ENCODE peak calls at places on chromosome 2, in four cellular contexts. One of them, this sample, is unnamed.

GRCh38 chr2:98634406-98635092 is 26.2 kb downstream of the UNC50 start:
- DNase-seq in HCT116: peak; percentile 7
- DNase-seq in K562: peak; percentile 60
- DNase-seq in HepG2: peak; percentile 14
- DNase-seq in this sample: no peak

GRCh38 chr2:55721601-55722215 is 28.1 kb upstream of the PNPT1 start:
- DNase-seq in HCT116: no peak
- DNase-seq in K562: no peak
- DNase-seq in HepG2: no peak
- DNase-seq in this sample: peak; percentile 25

GRCh38 chr2:39772086-39772811 is 6.8 kb downstream of the THUMPD2 start:
- DNase-seq in HCT116: no peak
- DNase-seq in K562: no peak
- DNase-seq in HepG2: no peak
- DNase-seq in this sample: no peak

GRCh38 chr2:48145845-48146452 is 239.7 kb upstream of the FBXO11 start:
- DNase-seq in HCT116: no peak
- DNase-seq in K562: peak; percentile 81
- DNase-seq in HepG2: peak; percentile 58
- DNase-seq in this sample: no peak

GRCh38 chr2:236334122-236334876 is 70.1 kb upstream of the ASB18 start:
- DNase-seq in HCT116: no peak
- DNase-seq in K562: no peak
- DNase-seq in HepG2: no peak
- DNase-seq in this sample: no peak

GRCh38 chr2:146523218-146523617 is 1321.6 kb upstream of the ACVR2A start:
- DNase-seq in HCT116: no peak
- DNase-seq in K562: no peak
- DNase-seq in HepG2: no peak
- DNase-seq in this sample: peak; percentile 7

GRCh38 chr2:224181534-224182155 is 142.6 kb upstream of the SERPINE2 start:
- DNase-seq in HCT116: no peak
- DNase-seq in K562: no peak
- DNase-seq in HepG2: no peak
- DNase-seq in this sample: no peak

GRCh38 chr2:9547272-9547991 is 8.2 kb downstream of the ADAM17 start:
- DNase-seq in HCT116: no peak
- DNase-seq in K562: no peak
- DNase-seq in HepG2: no peak
- DNase-seq in this sample: no peak

GRCh38 chr2:217477583-217477982 is 525.2 kb downstream of the TNS1 start:
- DNase-seq in HCT116: no peak
- DNase-seq in K562: no peak
- DNase-seq in HepG2: no peak
- DNase-seq in this sample: no peak

GRCh38 chr2:43348904-43349725 is 122.7 kb upstream of the ZFP36L2 start:
- DNase-seq in HCT116: no peak
- DNase-seq in K562: no peak
- DNase-seq in HepG2: no peak
- DNase-seq in this sample: no peak

GRCh38 chr2:134838143-134838620 is at the start of gene ACMSD:
- DNase-seq in HCT116: no peak
- DNase-seq in K562: no peak
- DNase-seq in HepG2: no peak
- DNase-seq in this sample: no peak

GRCh38 chr2:171523969-171524401 is 1.7 kb downstream of the CYBRD1 start:
- DNase-seq in HCT116: no peak
- DNase-seq in K562: peak; percentile 16
- DNase-seq in HepG2: no peak
- DNase-seq in this sample: peak; percentile 13

GRCh38 chr2:30306522-30306921 is 75.2 kb downstream of the LBH start:
- DNase-seq in HCT116: no peak
- DNase-seq in K562: no peak
- DNase-seq in HepG2: no peak
- DNase-seq in this sample: no peak

GRCh38 chr2:44602446-44602845 is 240.7 kb downstream of the CAMKMT start:
- DNase-seq in HCT116: no peak
- DNase-seq in K562: no peak
- DNase-seq in HepG2: no peak
- DNase-seq in this sample: no peak

GRCh38 chr2:1856481-1856880 is 112.2 kb upstream of the PXDN start:
- DNase-seq in HCT116: no peak
- DNase-seq in K562: no peak
- DNase-seq in HepG2: no peak
- DNase-seq in this sample: no peak

GRCh38 chr2:221102896-221103688 is 469.0 kb downstream of the EPHA4 start:
- DNase-seq in HCT116: no peak
- DNase-seq in K562: no peak
- DNase-seq in HepG2: no peak
- DNase-seq in this sample: no peak

GRCh38 chr2:71928734-71929481 is 218.8 kb downstream of the CYP26B1 start:
- DNase-seq in HCT116: no peak
- DNase-seq in K562: no peak
- DNase-seq in HepG2: no peak
- DNase-seq in this sample: no peak

GRCh38 chr2:64808092-64808491 is 154.4 kb upstream of the SERTAD2 start:
- DNase-seq in HCT116: no peak
- DNase-seq in K562: peak; percentile 43
- DNase-seq in HepG2: no peak
- DNase-seq in this sample: no peak

GRCh38 chr2:161905389-161906046 is 168.5 kb downstream of the DPP4 start:
- DNase-seq in HCT116: no peak
- DNase-seq in K562: no peak
- DNase-seq in HepG2: peak; percentile 11
- DNase-seq in this sample: peak; percentile 76

GRCh38 chr2:231687133-231687852 is 21.0 kb upstream of the PTMA start:
- DNase-seq in HCT116: no peak
- DNase-seq in K562: peak; percentile 83
- DNase-seq in HepG2: peak; percentile 81
- DNase-seq in this sample: peak; percentile 54

GRCh38 chr2:212294816-212295215 is 243.8 kb downstream of the ERBB4 start:
- DNase-seq in HCT116: no peak
- DNase-seq in K562: no peak
- DNase-seq in HepG2: no peak
- DNase-seq in this sample: no peak

GRCh38 chr2:131674174-131674507 is 146.5 kb downstream of the CCDC74A start:
- DNase-seq in HCT116: no peak
- DNase-seq in K562: no peak
- DNase-seq in HepG2: no peak
- DNase-seq in this sample: no peak

GRCh38 chr2:229344151-229344551 is 73.1 kb upstream of the PID1 start:
- DNase-seq in HCT116: no peak
- DNase-seq in K562: no peak
- DNase-seq in HepG2: no peak
- DNase-seq in this sample: no peak

GRCh38 chr2:9618410-9618809 is 12.4 kb downstream of the YWHAQ start:
- DNase-seq in HCT116: no peak
- DNase-seq in K562: no peak
- DNase-seq in HepG2: no peak
- DNase-seq in this sample: no peak

GRCh38 chr2:220962556-220962955 is 609.5 kb downstream of the EPHA4 start:
- DNase-seq in HCT116: no peak
- DNase-seq in K562: no peak
- DNase-seq in HepG2: no peak
- DNase-seq in this sample: no peak

GRCh38 chr2:37091873-37092272 is 7.6 kb downstream of the GPATCH11 start:
- DNase-seq in HCT116: no peak
- DNase-seq in K562: no peak
- DNase-seq in HepG2: no peak
- DNase-seq in this sample: no peak

GRCh38 chr2:71832844-71833243 is 314.8 kb downstream of the CYP26B1 start:
- DNase-seq in HCT116: no peak
- DNase-seq in K562: no peak
- DNase-seq in HepG2: no peak
- DNase-seq in this sample: no peak

GRCh38 chr2:10447300-10448207 is 573 bp downstream of the ODC1 start:
- DNase-seq in HCT116: no peak
- DNase-seq in K562: peak; percentile 50
- DNase-seq in HepG2: peak; percentile 38
- DNase-seq in this sample: peak; percentile 16

GRCh38 chr2:169928463-169928864 is 101.2 kb downstream of the UBR3 start:
- DNase-seq in HCT116: peak; percentile 28
- DNase-seq in K562: peak; percentile 67
- DNase-seq in HepG2: peak; percentile 48
- DNase-seq in this sample: peak; percentile 49

GRCh38 chr2:207279520-207279919 is 113.8 kb upstream of the KLF7 start:
- DNase-seq in HCT116: no peak
- DNase-seq in K562: no peak
- DNase-seq in HepG2: no peak
- DNase-seq in this sample: no peak

GRCh38 chr2:75199428-75200011 is at the start of gene TACR1:
- DNase-seq in HCT116: no peak
- DNase-seq in K562: peak; percentile 45
- DNase-seq in HepG2: peak; percentile 41
- DNase-seq in this sample: no peak

GRCh38 chr2:195498176-195498575 is 158.8 kb upstream of the SLC39A10 start:
- DNase-seq in HCT116: peak; percentile 33
- DNase-seq in K562: peak; percentile 55
- DNase-seq in HepG2: peak; percentile 50
- DNase-seq in this sample: peak; percentile 48

GRCh38 chr2:188327518-188328205 is 36.0 kb downstream of the GULP1 start:
- DNase-seq in HCT116: no peak
- DNase-seq in K562: no peak
- DNase-seq in HepG2: no peak
- DNase-seq in this sample: no peak

DNA sequence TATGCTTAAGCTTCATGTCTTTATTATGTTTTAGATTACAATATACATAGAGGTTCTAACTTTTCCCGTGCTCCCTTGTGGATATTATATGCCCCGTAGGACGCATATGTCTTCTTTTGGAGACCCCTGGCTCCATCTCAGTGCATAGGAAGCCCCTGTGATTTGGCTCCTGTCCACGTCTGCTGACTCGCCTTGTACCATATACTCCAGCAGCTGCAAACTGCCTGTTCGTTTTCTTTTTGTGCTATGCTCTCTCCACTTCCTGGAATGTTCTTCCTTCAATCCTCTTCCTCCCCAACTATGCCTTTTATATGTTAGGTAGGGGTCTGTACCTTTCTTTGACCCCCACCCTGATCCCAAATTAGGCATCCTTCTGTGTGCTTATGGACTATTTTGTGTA is 110.8 kb downstream of the PTRHD1 start:
- DNase-seq in HCT116: no peak
- DNase-seq in K562: peak; percentile 5
- DNase-seq in HepG2: no peak
- DNase-seq in this sample: no peak
- TF ChIP-seq JUND in HCT116: no peak
- TF ChIP-seq JUND in K562: no peak
- TF ChIP-seq JUND in HepG2: no peak
- TF ChIP-seq JUND in this sample: no peak

GRCh38 chr2:190180313-190181065 is 118.0 kb upstream of the MSTN start:
- DNase-seq in HCT116: peak; percentile 44
- DNase-seq in K562: peak; percentile 88
- DNase-seq in HepG2: peak; percentile 86
- DNase-seq in this sample: no peak
- TF ChIP-seq JUND in HCT116: no peak
- TF ChIP-seq JUND in K562: no peak
- TF ChIP-seq JUND in HepG2: no peak
- TF ChIP-seq JUND in this sample: no peak

GRCh38 chr2:121888189-121888557 is 132.7 kb downstream of the TSN start:
- DNase-seq in HCT116: peak; percentile 37
- DNase-seq in K562: peak; percentile 47
- DNase-seq in HepG2: peak; percentile 35
- DNase-seq in this sample: no peak

GRCh38 chr2:121890041-121890440 is 134.6 kb downstream of the TSN start:
- DNase-seq in HCT116: no peak
- DNase-seq in K562: no peak
- DNase-seq in HepG2: no peak
- DNase-seq in this sample: no peak

GRCh38 chr2:121887513-121888188 is 132.2 kb downstream of the TSN start:
- DNase-seq in HCT116: no peak
- DNase-seq in K562: no peak
- DNase-seq in HepG2: no peak
- DNase-seq in this sample: no peak

GRCh38 chr2:121884515-121884915 is 129.1 kb downstream of the TSN start:
- DNase-seq in HCT116: no peak
- DNase-seq in K562: no peak
- DNase-seq in HepG2: no peak
- DNase-seq in this sample: no peak

DNA sequence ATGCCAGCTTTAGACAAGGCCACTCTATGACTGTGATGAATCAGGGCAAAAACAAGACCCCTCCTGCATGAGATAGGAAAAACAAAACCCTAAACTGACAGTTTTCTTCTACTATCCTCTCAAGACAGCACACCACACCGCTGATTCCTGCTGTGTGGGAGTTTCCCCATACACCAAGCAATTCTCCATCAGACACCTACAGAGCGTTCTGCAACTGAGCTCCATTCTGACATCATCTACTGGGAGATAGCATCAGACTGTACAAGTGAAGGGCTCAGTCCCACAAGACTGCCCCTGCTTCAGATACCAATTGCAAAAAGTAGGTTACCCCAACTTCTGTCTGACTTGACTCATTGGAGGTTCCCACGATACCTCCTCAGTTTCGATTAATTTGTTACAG is 130.6 kb downstream of the TSN start:
- DNase-seq in HCT116: no peak
- DNase-seq in K562: peak; percentile 28
- DNase-seq in HepG2: no peak
- DNase-seq in this sample: no peak
- TF ChIP-seq JUND in HCT116: no peak
- TF ChIP-seq JUND in K562: peak; percentile 80
- TF ChIP-seq JUND in HepG2: no peak
- TF ChIP-seq JUND in this sample: no peak

GRCh38 chr2:3793233-3793632 is 89.9 kb downstream of the DCDC2C start:
- DNase-seq in HCT116: no peak
- DNase-seq in K562: no peak
- DNase-seq in HepG2: no peak
- DNase-seq in this sample: no peak
- TF ChIP-seq JUND in HCT116: no peak
- TF ChIP-seq JUND in K562: no peak
- TF ChIP-seq JUND in HepG2: no peak
- TF ChIP-seq JUND in this sample: no peak

DNA sequence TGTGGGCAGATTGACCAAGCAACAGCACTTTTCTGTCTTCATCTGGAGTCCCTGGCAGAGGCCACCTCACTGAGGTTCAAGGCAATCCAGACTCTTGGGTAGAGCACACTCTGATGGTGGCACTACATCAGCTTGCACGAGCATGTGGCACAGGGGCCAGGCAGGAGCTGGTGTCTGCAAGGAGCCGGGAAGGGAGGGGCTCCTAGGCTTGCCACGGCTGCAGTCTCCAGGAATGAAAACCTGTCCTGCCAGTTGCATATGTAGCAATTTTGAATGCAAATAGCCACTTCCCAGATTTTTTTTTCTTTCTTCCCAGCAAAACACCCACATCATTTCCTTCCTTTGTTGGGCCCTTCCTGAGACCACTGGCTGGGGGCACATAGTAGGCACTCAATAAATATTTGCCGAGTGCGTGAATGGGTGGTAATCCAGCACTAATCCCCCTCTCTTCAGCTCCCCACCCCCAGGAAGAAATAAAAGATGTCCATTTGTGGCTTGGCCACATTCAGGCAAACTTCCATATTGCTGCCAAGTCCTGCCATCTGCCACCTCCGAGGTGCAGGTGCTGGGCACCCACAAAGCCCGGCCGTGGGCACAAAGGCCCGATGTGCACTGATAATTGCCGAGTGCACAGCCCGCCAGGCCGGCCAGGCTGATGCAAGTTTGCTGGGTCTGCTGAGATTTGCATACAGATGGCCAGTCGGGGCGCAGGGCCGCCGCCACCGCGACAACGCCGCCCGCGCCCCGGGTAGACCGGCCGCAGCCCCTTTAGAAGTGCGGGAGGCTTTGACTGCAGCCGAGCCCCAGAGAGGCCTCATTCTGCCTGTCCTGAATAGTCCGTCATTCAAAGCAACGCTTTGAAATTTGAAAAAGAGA is 72.5 kb downstream of the MYCN start:
- DNase-seq in HCT116: no peak
- DNase-seq in K562: no peak
- DNase-seq in HepG2: no peak
- DNase-seq in this sample: peak; percentile 83
- TF ChIP-seq JUND in HCT116: no peak
- TF ChIP-seq JUND in K562: no peak
- TF ChIP-seq JUND in HepG2: no peak
- TF ChIP-seq JUND in this sample: no peak